ENCODE peak calls at places on chromosomes 1 and 21, in six cellular contexts. O, L, Z, H, G and Y are unnamed samples.

GRCh38 chr1:164440222-164440621 is 118.8 kb upstream of the PBX1 start:
- DNase-seq in O (no peak), L (no peak), Z (no peak), H (no peak), G (no peak), Y (no peak)

GRCh38 chr1:180156631-180157091 is 2.0 kb downstream of the QSOX1 start:
- DNase-seq in O (peak), L (no peak), Z (no peak), H (no peak), G (no peak), Y (no peak)

GRCh38 chr1:226656601-226657277 is 82.3 kb downstream of the ITPKB start:
- DNase-seq in O (no peak), L (no peak), Z (no peak), H (no peak), G (no peak), Y (no peak)

GRCh38 chr1:181335631-181336030 is 147.7 kb upstream of the CACNA1E start:
- DNase-seq in O (no peak), L (no peak), Z (no peak), H (no peak), G (no peak), Y (no peak)

GRCh38 chr1:202860744-202861419 is 28.1 kb downstream of the RABIF start:
- DNase-seq in O (peak), L (no peak), Z (peak), H (peak), G (peak), Y (peak)

GRCh38 chr1:48469616-48470500 is 2.1 kb downstream of the SPATA6 start:
- DNase-seq in O (no peak), L (no peak), Z (no peak), H (no peak), G (no peak), Y (no peak)

GRCh38 chr1:230385173-230385480 is 41.0 kb downstream of the PGBD5 start:
- DNase-seq in O (no peak), L (no peak), Z (no peak), H (no peak), G (no peak), Y (no peak)

GRCh38 chr1:94281361-94282142 is 44.2 kb upstream of the ARHGAP29 start:
- DNase-seq in O (no peak), L (no peak), Z (no peak), H (no peak), G (no peak), Y (no peak)

GRCh38 chr1:188281927-188282326 is 1453.2 kb downstream of the PLA2G4A start:
- DNase-seq in O (no peak), L (no peak), Z (no peak), H (no peak), G (no peak), Y (no peak)

GRCh38 chr1:26858160-26858559 is 4.8 kb upstream of the SFN start:
- DNase-seq in O (no peak), L (no peak), Z (no peak), H (no peak), G (no peak), Y (no peak)

GRCh38 chr1:1125945-1126344 is 10.1 kb upstream of the C1orf159 start:
- DNase-seq in O (no peak), L (no peak), Z (no peak), H (no peak), G (no peak), Y (no peak)

GRCh38 chr1:36070349-36070748 is 13.5 kb upstream of the TEKT2 start:
- DNase-seq in O (no peak), L (no peak), Z (no peak), H (no peak), G (no peak), Y (no peak)

GRCh38 chr1:197955486-197956394 is 38.6 kb downstream of the LHX9 start:
- DNase-seq in O (no peak), L (no peak), Z (no peak), H (no peak), G (peak), Y (no peak)

GRCh38 chr1:209855623-209856022 is 27.9 kb downstream of the UTP25 start:
- DNase-seq in O (no peak), L (no peak), Z (no peak), H (no peak), G (no peak), Y (no peak)

GRCh38 chr1:208254376-208254775 is 10.2 kb upstream of the PLXNA2 start:
- DNase-seq in O (no peak), L (no peak), Z (no peak), H (no peak), G (no peak), Y (no peak)

GRCh38 chr1:65435987-65436386 is 15.5 kb downstream of the LEPR start:
- DNase-seq in O (no peak), L (no peak), Z (no peak), H (no peak), G (no peak), Y (no peak)

GRCh38 chr1:16066245-16066644 is 7.2 kb downstream of the FAM131C start:
- DNase-seq in O (no peak), L (no peak), Z (no peak), H (no peak), G (no peak), Y (no peak)
- TF ChIP-seq POLR2A in O (no peak), L (no peak), Z (no peak), H (no peak), G (no peak), Y (no peak)

GRCh38 chr1:97870574-97870973 is 50.3 kb downstream of the DPYD start:
- DNase-seq in O (no peak), L (no peak), Z (no peak), H (no peak), G (no peak), Y (no peak)
- TF ChIP-seq TAF1 in O (no peak), L (no peak), Z (no peak), H (no peak), G (no peak), Y (no peak)

GRCh38 chr1:67458663-67459062 is 28.5 kb upstream of the SERBP1 start:
- DNase-seq in O (no peak), L (no peak), Z (no peak), H (no peak), G (no peak), Y (no peak)

GRCh38 chr1:67457247-67457646 is 27.0 kb upstream of the SERBP1 start:
- DNase-seq in O (no peak), L (no peak), Z (no peak), H (no peak), G (no peak), Y (no peak)

GRCh38 chr1:67463298-67463960 is 33.2 kb upstream of the SERBP1 start:
- DNase-seq in O (no peak), L (no peak), Z (no peak), H (no peak), G (no peak), Y (no peak)

GRCh38 chr1:67460648-67461500 is 30.7 kb upstream of the SERBP1 start:
- DNase-seq in O (no peak), L (no peak), Z (no peak), H (no peak), G (no peak), Y (no peak)

DNA sequence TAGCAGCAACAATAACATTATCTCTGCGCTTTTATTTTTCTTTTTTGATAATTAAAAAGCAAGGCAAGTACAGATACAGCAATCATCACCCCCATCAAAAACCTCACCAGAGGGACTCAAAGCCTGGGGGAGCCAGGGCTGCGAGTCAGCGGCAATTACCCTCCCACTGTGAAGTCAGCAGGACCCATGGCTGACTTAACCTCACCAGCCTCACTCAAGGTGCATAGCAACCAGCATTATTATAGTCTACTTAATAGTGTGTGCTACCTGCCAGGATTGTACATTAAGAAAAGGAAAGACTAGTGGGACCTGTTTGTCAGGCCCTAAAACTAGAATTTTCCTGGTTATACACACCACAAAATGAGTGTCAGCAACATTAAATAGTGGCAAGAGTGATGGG is 28.9 kb upstream of the SERBP1 start:
- DNase-seq in O (no peak), L (no peak), Z (peak), H (no peak), G (no peak), Y (no peak)
- TF ChIP-seq POLR2AphosphoS5 in O (no peak), L (no peak), Z (no peak), H (no peak), G (no peak), Y (no peak)

DNA sequence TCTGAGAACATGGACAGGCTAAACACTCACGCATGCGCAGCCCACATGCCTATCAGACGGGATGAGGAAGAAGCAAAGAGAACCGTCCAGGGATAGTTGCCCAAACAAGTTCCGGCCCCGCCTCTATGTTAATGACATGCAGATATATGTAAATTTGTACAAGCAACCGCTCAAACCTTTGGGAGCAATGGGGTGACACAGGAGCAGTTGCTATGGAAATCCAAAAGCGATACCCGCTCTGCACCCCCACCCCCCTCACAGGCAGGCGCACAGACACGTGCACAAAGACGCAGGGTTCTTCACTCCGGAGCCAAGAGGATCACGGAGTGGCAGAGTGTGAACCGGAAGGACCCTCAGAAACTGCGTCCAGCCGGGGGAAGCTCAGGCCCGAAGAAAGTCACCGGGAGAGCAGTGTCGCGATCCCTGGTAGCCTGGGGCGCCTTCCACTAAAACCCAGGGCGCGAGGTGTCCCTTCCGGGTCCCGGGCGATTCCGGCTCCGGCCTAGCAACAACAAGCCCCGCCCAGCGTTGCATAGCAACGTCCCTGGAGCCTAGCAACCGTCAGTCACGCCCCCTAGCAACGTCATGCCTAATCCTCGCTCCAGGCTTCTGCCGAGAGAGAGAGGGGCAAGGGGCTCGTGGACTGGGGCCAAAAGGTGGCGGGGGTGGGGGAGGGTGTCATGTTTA is 24.1 kb upstream of the ADGRB2 start:
- DNase-seq in O (peak), L (peak), Z (peak), H (peak), G (peak), Y (peak)
- TF ChIP-seq POLR2A in O (peak), L (peak), Z (no peak), H (peak), G (no peak), Y (peak)

GRCh38 chr1:118947790-118948189 is 40.4 kb downstream of the TBX15 start:
- DNase-seq in O (no peak), L (no peak), Z (no peak), H (no peak), G (no peak), Y (no peak)
- TF ChIP-seq TAF1 in O (no peak), L (no peak), Z (no peak), H (no peak), G (no peak), Y (no peak)

GRCh38 chr21:44847261-44848056 is 26.0 kb downstream of the PTTG1IP start:
- DNase-seq in O (no peak), L (no peak), Z (no peak), H (no peak), G (no peak), Y (no peak)
- TF ChIP-seq POLR2AphosphoS5 in O (no peak), L (no peak), Z (no peak), H (no peak), G (peak), Y (no peak)

DNA sequence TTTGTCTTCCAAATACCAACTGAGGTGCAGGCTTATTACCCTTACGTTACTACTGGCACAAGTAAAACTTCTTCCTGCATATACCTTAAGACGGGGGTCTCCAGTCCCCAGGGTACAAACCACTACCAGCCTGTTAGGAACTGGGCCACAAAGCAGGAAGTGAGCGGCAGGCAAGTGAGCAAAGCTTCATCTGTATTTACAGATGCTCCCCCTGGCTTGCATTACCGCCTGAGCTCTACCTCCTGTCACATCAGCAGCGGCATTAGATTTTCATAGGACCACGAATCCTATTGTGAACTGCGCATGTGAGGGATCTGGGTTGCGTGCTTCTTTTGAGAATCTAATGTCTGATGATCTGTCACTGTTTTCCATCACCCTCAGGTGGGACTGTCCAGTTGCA is 113.1 kb downstream of the SLC45A1 start:
- DNase-seq in O (no peak), L (no peak), Z (no peak), H (no peak), G (no peak), Y (no peak)
- TF ChIP-seq POLR2A in O (no peak), L (no peak), Z (no peak), H (no peak), G (no peak), Y (no peak)

DNA sequence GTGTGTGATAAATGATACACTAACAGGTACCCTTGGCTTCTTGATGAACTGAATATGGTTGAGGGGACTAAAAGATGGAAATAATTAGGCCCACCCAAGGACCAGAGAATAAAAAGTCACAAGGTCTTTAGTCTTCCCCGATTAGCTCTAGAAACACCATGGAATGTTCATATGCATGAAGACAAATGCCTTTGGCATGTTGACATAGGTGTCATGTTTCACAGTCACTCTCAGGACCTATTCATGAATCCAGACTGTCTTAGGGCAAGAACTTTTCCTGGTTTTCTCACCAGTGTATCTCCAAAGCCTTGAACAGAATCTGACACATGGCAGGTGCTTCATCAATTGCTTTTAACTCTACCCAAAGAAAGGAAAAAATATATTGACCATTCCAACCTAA is 412.8 kb downstream of the AJAP1 start:
- DNase-seq in O (no peak), L (no peak), Z (no peak), H (no peak), G (no peak), Y (no peak)
- TF ChIP-seq TAF1 in O (no peak), L (no peak), Z (no peak), H (no peak), G (no peak), Y (no peak)